ENCODE peak calls at places on chromosomes 13 and 19, in eight cellular contexts. K is breast epithelium; O is suprapubic skin; P is upper lobe of right lung; V is stomach; Z is CD8-positive, alpha-beta T cell; L is GM12865; S is OCI-LY7. Y is an unnamed sample.

GRCh38 chr13:111965466-111966214 is 101.3 kb upstream of the SOX1 start:
- DNase-seq in K (no peak), O (no peak), P (no peak), V (no peak), Z (no peak), L (no peak), S (no peak), Y (no peak)

GRCh38 chr19:39514840-39515550 is at the start of gene SELENOV:
- DNase-seq in K (no peak), O (no peak), P (no peak), V (no peak), Z (peak), L (no peak), S (no peak), Y (no peak)

GRCh38 chr19:53196777-53197396 is 3.7 kb upstream of the ZNF665 start:
- DNase-seq in K (peak), O (peak), P (peak), V (peak), Z (peak), L (peak), S (peak), Y (peak)

GRCh38 chr13:92232880-92233279 is 834.5 kb downstream of the GPC5 start:
- DNase-seq in K (no peak), O (no peak), P (no peak), V (no peak), Z (no peak), L (no peak), S (no peak), Y (no peak)

GRCh38 chr13:60229708-60230272 is 66.1 kb upstream of the DIAPH3 start:
- DNase-seq in K (no peak), O (no peak), P (no peak), V (no peak), Z (no peak), L (peak), S (no peak), Y (no peak)

GRCh38 chr19:55209430-55210119 is at the start of gene PTPRH:
- DNase-seq in K (no peak), O (no peak), P (no peak), V (peak), Z (no peak), L (no peak), S (no peak), Y (no peak)

GRCh38 chr13:54486421-54487166 is 1458.0 kb downstream of the OLFM4 start:
- DNase-seq in K (no peak), O (no peak), P (no peak), V (no peak), Z (no peak), L (no peak), S (no peak), Y (no peak)

GRCh38 chr19:41930322-41930722 is 2.1 kb upstream of the ERFL start:
- DNase-seq in K (no peak), O (no peak), P (no peak), V (no peak), Z (no peak), L (no peak), S (no peak), Y (no peak)

GRCh38 chr13:97394542-97394941 is 39.4 kb upstream of the RAP2A start:
- DNase-seq in K (no peak), O (no peak), P (no peak), V (no peak), Z (no peak), L (no peak), S (no peak), Y (no peak)

GRCh38 chr19:39351537-39352037 is 9.4 kb downstream of the SAMD4B start:
- DNase-seq in K (no peak), O (no peak), P (no peak), V (no peak), Z (no peak), L (peak), S (peak), Y (peak)

GRCh38 chr13:45615501-45616101 is at the start of gene ERICH6B:
- DNase-seq in K (no peak), O (no peak), P (no peak), V (no peak), Z (no peak), L (no peak), S (no peak), Y (no peak)

GRCh38 chr13:112105244-112105681 is 38.3 kb downstream of the SOX1 start:
- DNase-seq in K (no peak), O (no peak), P (no peak), V (no peak), Z (no peak), L (no peak), S (no peak), Y (no peak)

GRCh38 chr13:94362411-94362909 is 117.0 kb downstream of the DCT start:
- DNase-seq in K (peak), O (no peak), P (no peak), V (peak), Z (peak), L (peak), S (peak), Y (peak)

GRCh38 chr13:114017028-114017630 is 43.3 kb upstream of the C13orf46 start:
- DNase-seq in K (no peak), O (no peak), P (no peak), V (no peak), Z (no peak), L (no peak), S (no peak), Y (no peak)

GRCh38 chr13:32638739-32639138 is 52.5 kb downstream of the PDS5B start:
- DNase-seq in K (no peak), O (no peak), P (no peak), V (no peak), Z (no peak), L (no peak), S (no peak), Y (no peak)
- H3K4me3 ChIP-seq in K (no peak), O (no peak), P (no peak), V (no peak), Z (no peak), L (no peak), S (no peak), Y (no peak)

GRCh38 chr13:49655906-49656305 is 27.6 kb downstream of the ARL11 start:
- DNase-seq in K (no peak), O (no peak), P (no peak), V (no peak), Z (no peak), L (no peak), S (no peak), Y (no peak)

GRCh38 chr13:49649963-49650312 is 21.6 kb downstream of the ARL11 start:
- DNase-seq in K (no peak), O (no peak), P (no peak), V (no peak), Z (no peak), L (no peak), S (no peak), Y (no peak)

GRCh38 chr13:49653478-49653877 is 25.2 kb downstream of the ARL11 start:
- DNase-seq in K (no peak), O (no peak), P (no peak), V (no peak), Z (no peak), L (no peak), S (no peak), Y (no peak)

GRCh38 chr13:49651775-49652690 is 23.7 kb downstream of the ARL11 start:
- DNase-seq in K (no peak), O (no peak), P (no peak), V (no peak), Z (no peak), L (no peak), S (no peak), Y (no peak)

DNA sequence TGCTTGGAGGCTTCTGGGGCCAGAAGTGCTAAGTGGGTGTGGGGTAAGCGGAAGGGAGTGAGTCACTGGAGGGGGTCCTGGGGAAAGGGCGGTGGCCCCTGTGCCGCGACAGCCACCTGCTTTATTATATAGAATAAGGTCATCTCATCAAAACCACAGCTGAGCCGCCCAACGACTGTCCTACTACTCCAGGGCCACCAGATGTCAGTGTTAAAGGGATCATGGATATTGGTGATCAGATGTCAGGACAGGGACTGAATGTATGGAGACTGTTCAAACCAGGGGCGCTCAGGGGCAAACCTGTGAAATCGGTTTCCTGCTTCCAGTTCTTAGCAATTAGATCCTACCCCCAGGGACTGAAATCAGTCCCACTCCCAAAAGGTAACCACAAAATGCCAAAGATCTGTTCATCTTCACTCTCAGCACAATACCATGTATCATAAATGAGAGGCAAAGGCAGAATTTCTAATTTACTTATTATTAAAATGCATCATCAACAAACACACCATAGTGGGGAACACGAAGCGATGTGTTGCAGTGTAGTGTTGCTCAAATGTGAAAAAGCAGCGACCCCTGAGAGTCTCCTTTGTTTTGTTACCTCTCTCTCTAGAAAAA is 24.5 kb downstream of the ARL11 start:
- DNase-seq in K (no peak), O (no peak), P (no peak), V (peak), Z (no peak), L (peak), S (peak), Y (no peak)
- TF ChIP-seq CTCF in K (peak), O (peak), P (peak), V (no peak), Z (no peak), L (peak), S (peak), Y (peak)

DNA sequence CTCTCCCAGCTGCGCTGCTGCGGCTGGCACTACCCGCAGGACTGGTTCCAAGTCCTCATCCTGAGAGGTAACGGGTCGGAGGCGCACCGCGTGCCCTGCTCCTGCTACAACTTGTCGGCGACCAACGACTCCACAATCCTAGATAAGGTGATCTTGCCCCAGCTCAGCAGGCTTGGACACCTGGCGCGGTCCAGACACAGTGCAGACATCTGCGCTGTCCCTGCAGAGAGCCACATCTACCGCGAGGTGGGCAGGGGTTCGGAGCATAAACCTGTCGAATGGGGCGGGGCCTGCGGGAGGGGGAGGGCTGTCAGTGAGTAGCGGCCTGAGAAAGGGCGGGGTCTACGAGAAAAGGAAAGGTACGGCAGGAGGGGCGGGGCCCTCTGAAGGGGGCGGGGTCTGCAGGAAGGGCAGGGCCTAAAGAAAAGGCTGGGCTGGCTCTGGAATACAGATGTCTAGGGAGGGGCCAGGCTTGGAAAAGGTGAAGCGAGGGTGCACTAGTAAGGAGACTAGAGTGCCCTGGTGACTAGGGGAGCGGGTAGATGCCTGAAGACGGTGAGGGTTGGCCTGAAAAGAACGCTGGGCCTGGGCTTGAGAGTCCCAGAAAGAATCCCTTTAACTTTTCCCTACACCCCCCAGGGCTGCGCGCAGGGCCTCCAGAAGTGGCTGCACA is 3.6 kb downstream of the CD37 start:
- DNase-seq in K (peak), O (peak), P (peak), V (peak), Z (no peak), L (peak), S (peak), Y (no peak)
- H3K4me3 ChIP-seq in K (peak), O (peak), P (peak), V (peak), Z (no peak), L (peak), S (peak), Y (peak)

GRCh38 chr19:48879025-48879572 is 6.9 kb downstream of the PPP1R15A start:
- DNase-seq in K (no peak), O (no peak), P (no peak), V (no peak), Z (no peak), L (no peak), S (no peak), Y (no peak)

GRCh38 chr19:48877900-48878218 is 5.6 kb downstream of the PPP1R15A start:
- DNase-seq in K (no peak), O (no peak), P (no peak), V (no peak), Z (no peak), L (no peak), S (no peak), Y (no peak)

GRCh38 chr19:48874309-48875135 is 2.3 kb downstream of the PPP1R15A start:
- DNase-seq in K (no peak), O (peak), P (no peak), V (peak), Z (no peak), L (peak), S (no peak), Y (no peak)

GRCh38 chr19:48881741-48882657 is 9.8 kb downstream of the PPP1R15A start:
- DNase-seq in K (no peak), O (no peak), P (no peak), V (no peak), Z (peak), L (peak), S (peak), Y (no peak)

DNA sequence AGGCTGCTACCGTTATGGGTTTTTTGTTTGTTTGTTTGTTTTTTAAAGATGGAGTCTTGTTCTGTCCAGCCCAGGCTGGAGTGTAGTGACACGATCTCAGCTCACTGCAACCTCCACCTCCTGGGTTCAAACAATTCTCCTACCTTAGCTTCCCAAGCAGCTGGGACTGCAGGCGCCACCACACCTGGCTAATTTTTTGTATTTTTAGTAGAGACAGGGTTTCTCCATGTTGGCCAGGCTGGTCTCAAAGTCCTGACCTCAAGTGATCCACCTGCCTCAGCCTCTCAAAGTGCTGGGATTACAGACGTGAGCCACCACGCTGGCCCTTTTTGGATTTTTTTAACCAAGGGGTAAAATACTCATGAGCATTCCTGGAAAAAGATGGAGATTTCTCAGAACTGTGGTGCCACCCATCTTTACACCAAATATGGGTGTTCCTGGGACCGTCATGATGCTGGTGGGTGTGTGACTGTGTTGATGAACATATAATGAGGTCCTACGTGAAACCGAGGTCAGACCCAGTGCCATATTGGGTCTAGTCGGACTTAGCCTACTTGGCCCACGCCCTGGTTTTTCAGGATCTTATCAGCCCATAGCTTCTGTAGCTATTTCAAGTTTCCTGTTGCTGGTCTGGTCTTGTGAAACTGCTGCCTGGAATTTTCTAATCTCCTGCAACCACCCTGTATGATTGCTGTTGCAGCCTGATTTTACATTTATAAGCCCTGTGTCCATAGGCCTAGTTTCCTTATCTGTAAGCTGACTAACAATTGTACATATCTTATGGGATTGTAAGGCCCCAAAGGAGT is 6.2 kb downstream of the PPP1R15A start:
- DNase-seq in K (no peak), O (no peak), P (no peak), V (peak), Z (no peak), L (no peak), S (no peak), Y (no peak)
- TF ChIP-seq CTCF in K (no peak), O (no peak), P (no peak), V (no peak), Z (no peak), L (no peak), S (no peak), Y (no peak)

DNA sequence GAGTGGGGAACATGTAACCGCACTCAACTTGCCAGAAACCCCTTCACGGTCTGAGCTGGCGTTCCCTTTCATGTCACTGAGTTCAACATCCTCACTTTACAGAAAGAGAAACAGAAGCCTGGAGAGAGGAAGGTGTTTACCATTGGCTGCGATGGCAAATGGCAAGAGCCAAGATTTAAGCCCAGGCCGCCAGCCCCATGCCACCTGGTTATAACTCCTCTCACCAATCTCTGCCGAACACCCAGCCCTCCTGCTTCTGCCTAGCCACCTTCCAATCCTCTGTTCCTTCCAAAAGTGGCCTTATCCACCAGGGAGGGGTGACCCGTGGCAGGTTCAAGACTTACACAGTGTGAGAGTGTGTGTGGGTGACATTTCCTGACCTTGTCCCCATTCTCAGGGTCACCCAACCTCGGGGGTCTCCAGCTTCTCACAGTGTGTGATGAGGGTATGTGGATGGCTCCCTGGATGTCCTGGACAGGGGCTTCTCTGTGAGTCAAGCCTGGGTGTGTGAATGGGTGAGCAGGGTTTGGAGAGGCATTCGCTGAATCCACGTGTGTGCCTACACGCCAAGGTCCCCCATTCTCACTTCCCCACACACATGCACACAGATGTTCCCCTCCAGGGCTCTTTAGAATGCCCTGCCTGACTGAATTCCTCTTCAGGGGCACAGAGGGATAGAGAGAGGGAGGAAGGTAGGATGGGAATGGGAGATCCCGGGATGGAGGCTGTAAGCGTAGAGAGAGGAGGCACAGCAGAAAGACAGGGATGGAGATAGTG is 1.2 kb downstream of the CADM4 start:
- DNase-seq in K (no peak), O (no peak), P (no peak), V (no peak), Z (no peak), L (no peak), S (no peak), Y (no peak)
- H3K4me3 ChIP-seq in K (peak), O (peak), P (no peak), V (peak), Z (no peak), L (no peak), S (no peak), Y (no peak)

GRCh38 chr13:100721885-100722512 is 47.4 kb upstream of the TMTC4 start:
- DNase-seq in K (no peak), O (no peak), P (no peak), V (peak), Z (peak), L (peak), S (peak), Y (peak)
- TF ChIP-seq CTCF in K (peak), O (no peak), P (peak), V (no peak), Z (peak), L (peak), S (peak), Y (peak)

GRCh38 chr19:35719402-35720162 is 1.8 kb downstream of the KMT2B start:
- DNase-seq in K (no peak), O (no peak), P (no peak), V (no peak), Z (no peak), L (no peak), S (no peak), Y (no peak)
- H3K4me3 ChIP-seq in K (peak), O (no peak), P (peak), V (peak), Z (no peak), L (peak), S (peak), Y (peak)

GRCh38 chr13:51881296-51881695 is 19.5 kb downstream of the CCDC70 start:
- DNase-seq in K (no peak), O (no peak), P (no peak), V (no peak), Z (no peak), L (no peak), S (no peak), Y (no peak)

GRCh38 chr13:51883226-51883600 is 21.4 kb downstream of the CCDC70 start:
- DNase-seq in K (no peak), O (no peak), P (no peak), V (no peak), Z (no peak), L (no peak), S (no peak), Y (no peak)

GRCh38 chr13:51887441-51887840 is 25.7 kb downstream of the CCDC70 start:
- DNase-seq in K (no peak), O (no peak), P (no peak), V (no peak), Z (no peak), L (no peak), S (no peak), Y (no peak)

GRCh38 chr13:51882570-51883225 is 20.9 kb downstream of the CCDC70 start:
- DNase-seq in K (no peak), O (no peak), P (no peak), V (no peak), Z (no peak), L (no peak), S (no peak), Y (no peak)

GRCh38 chr13:51885651-51886050 is 23.9 kb downstream of the CCDC70 start:
- DNase-seq in K (no peak), O (no peak), P (no peak), V (no peak), Z (no peak), L (no peak), S (no peak), Y (no peak)
- TF ChIP-seq CTCF in K (no peak), O (no peak), P (no peak), V (no peak), Z (no peak), L (no peak), S (no peak), Y (no peak)